ENCODE peak calls at places on chromosomes 1 and 21, in six cellular contexts. One of them, this sample, is unnamed.

GRCh38 chr1:217534566-217534965 is 96.3 kb downstream of the GPATCH2 start:
- DNase-seq in GM04503: no peak
- DNase-seq in activated naive CD8-positive, alpha-beta T cell treated with anti-CD3 and anti-CD28 coated beads for 36 hours: no peak
- DNase-seq in stimulated activated CD4-positive, alpha-beta T cell treated with anti-CD3 and anti-CD28 coated beads, Interleukin-12 subunit alpha, Interleukin-12 subunit beta, amount 100 ng/mL, for 24 hours: no peak
- DNase-seq in NCI-H1105 treated with DMSO at 0.1 percent for 48 hours: peak
- DNase-seq in NCI-H2081: peak
- DNase-seq in this sample: no peak

GRCh38 chr1:42939216-42939615 is 19.5 kb downstream of the SLC2A1 start:
- DNase-seq in activated naive CD8-positive, alpha-beta T cell treated with anti-CD3 and anti-CD28 coated beads for 36 hours: no peak
- DNase-seq in NCI-H1105 treated with DMSO at 0.1 percent for 48 hours: no peak
- DNase-seq in GM04503: no peak
- DNase-seq in stimulated activated CD4-positive, alpha-beta T cell treated with anti-CD3 and anti-CD28 coated beads, Interleukin-12 subunit alpha, Interleukin-12 subunit beta, amount 100 ng/mL, for 24 hours: no peak
- DNase-seq in NCI-H2081: no peak
- DNase-seq in this sample: no peak

GRCh38 chr1:94401206-94401605 is 17.0 kb upstream of the ABCD3 start:
- DNase-seq in NCI-H2081: no peak
- DNase-seq in NCI-H1105 treated with DMSO at 0.1 percent for 48 hours: no peak
- DNase-seq in GM04503: no peak
- DNase-seq in activated naive CD8-positive, alpha-beta T cell treated with anti-CD3 and anti-CD28 coated beads for 36 hours: no peak
- DNase-seq in stimulated activated CD4-positive, alpha-beta T cell treated with anti-CD3 and anti-CD28 coated beads, Interleukin-12 subunit alpha, Interleukin-12 subunit beta, amount 100 ng/mL, for 24 hours: no peak
- DNase-seq in this sample: no peak

GRCh38 chr1:243409284-243409683 is 153.4 kb downstream of the SDCCAG8 start:
- DNase-seq in NCI-H2081: peak
- DNase-seq in stimulated activated CD4-positive, alpha-beta T cell treated with anti-CD3 and anti-CD28 coated beads, Interleukin-12 subunit alpha, Interleukin-12 subunit beta, amount 100 ng/mL, for 24 hours: no peak
- DNase-seq in activated naive CD8-positive, alpha-beta T cell treated with anti-CD3 and anti-CD28 coated beads for 36 hours: no peak
- DNase-seq in NCI-H1105 treated with DMSO at 0.1 percent for 48 hours: no peak
- DNase-seq in GM04503: no peak
- DNase-seq in this sample: no peak

GRCh38 chr1:235093013-235093618 is 35.5 kb downstream of the TOMM20 start:
- DNase-seq in NCI-H2081: peak
- DNase-seq in NCI-H1105 treated with DMSO at 0.1 percent for 48 hours: no peak
- DNase-seq in GM04503: no peak
- DNase-seq in activated naive CD8-positive, alpha-beta T cell treated with anti-CD3 and anti-CD28 coated beads for 36 hours: no peak
- DNase-seq in stimulated activated CD4-positive, alpha-beta T cell treated with anti-CD3 and anti-CD28 coated beads, Interleukin-12 subunit alpha, Interleukin-12 subunit beta, amount 100 ng/mL, for 24 hours: no peak
- DNase-seq in this sample: no peak

GRCh38 chr1:58815680-58816071 is 31.8 kb upstream of the JUN start:
- DNase-seq in activated naive CD8-positive, alpha-beta T cell treated with anti-CD3 and anti-CD28 coated beads for 36 hours: no peak
- DNase-seq in NCI-H2081: no peak
- DNase-seq in GM04503: no peak
- DNase-seq in stimulated activated CD4-positive, alpha-beta T cell treated with anti-CD3 and anti-CD28 coated beads, Interleukin-12 subunit alpha, Interleukin-12 subunit beta, amount 100 ng/mL, for 24 hours: no peak
- DNase-seq in NCI-H1105 treated with DMSO at 0.1 percent for 48 hours: no peak
- DNase-seq in this sample: no peak

GRCh38 chr1:40241372-40241771 is 6.4 kb upstream of the TMCO2 start:
- DNase-seq in stimulated activated CD4-positive, alpha-beta T cell treated with anti-CD3 and anti-CD28 coated beads, Interleukin-12 subunit alpha, Interleukin-12 subunit beta, amount 100 ng/mL, for 24 hours: no peak
- DNase-seq in NCI-H2081: no peak
- DNase-seq in NCI-H1105 treated with DMSO at 0.1 percent for 48 hours: no peak
- DNase-seq in GM04503: no peak
- DNase-seq in activated naive CD8-positive, alpha-beta T cell treated with anti-CD3 and anti-CD28 coated beads for 36 hours: no peak
- DNase-seq in this sample: no peak

GRCh38 chr1:111720977-111721670 is 18.1 kb downstream of the INKA2 start:
- DNase-seq in NCI-H2081: no peak
- DNase-seq in activated naive CD8-positive, alpha-beta T cell treated with anti-CD3 and anti-CD28 coated beads for 36 hours: no peak
- DNase-seq in GM04503: no peak
- DNase-seq in stimulated activated CD4-positive, alpha-beta T cell treated with anti-CD3 and anti-CD28 coated beads, Interleukin-12 subunit alpha, Interleukin-12 subunit beta, amount 100 ng/mL, for 24 hours: no peak
- DNase-seq in NCI-H1105 treated with DMSO at 0.1 percent for 48 hours: no peak
- DNase-seq in this sample: no peak

GRCh38 chr21:27590271-27590670 is 623.4 kb upstream of the ADAMTS5 start:
- DNase-seq in NCI-H2081: no peak
- DNase-seq in stimulated activated CD4-positive, alpha-beta T cell treated with anti-CD3 and anti-CD28 coated beads, Interleukin-12 subunit alpha, Interleukin-12 subunit beta, amount 100 ng/mL, for 24 hours: no peak
- DNase-seq in NCI-H1105 treated with DMSO at 0.1 percent for 48 hours: no peak
- DNase-seq in GM04503: peak
- DNase-seq in activated naive CD8-positive, alpha-beta T cell treated with anti-CD3 and anti-CD28 coated beads for 36 hours: no peak
- DNase-seq in this sample: peak

GRCh38 chr21:31218830-31219608 is 125.0 kb downstream of the TIAM1 start:
- DNase-seq in activated naive CD8-positive, alpha-beta T cell treated with anti-CD3 and anti-CD28 coated beads for 36 hours: no peak
- DNase-seq in GM04503: no peak
- DNase-seq in NCI-H1105 treated with DMSO at 0.1 percent for 48 hours: no peak
- DNase-seq in stimulated activated CD4-positive, alpha-beta T cell treated with anti-CD3 and anti-CD28 coated beads, Interleukin-12 subunit alpha, Interleukin-12 subunit beta, amount 100 ng/mL, for 24 hours: no peak
- DNase-seq in NCI-H2081: no peak
- DNase-seq in this sample: peak

GRCh38 chr1:50704126-50704525 is 255.9 kb downstream of the FAF1 start:
- DNase-seq in GM04503: peak
- DNase-seq in activated naive CD8-positive, alpha-beta T cell treated with anti-CD3 and anti-CD28 coated beads for 36 hours: no peak
- DNase-seq in stimulated activated CD4-positive, alpha-beta T cell treated with anti-CD3 and anti-CD28 coated beads, Interleukin-12 subunit alpha, Interleukin-12 subunit beta, amount 100 ng/mL, for 24 hours: no peak
- DNase-seq in NCI-H1105 treated with DMSO at 0.1 percent for 48 hours: peak
- DNase-seq in NCI-H2081: peak
- DNase-seq in this sample: no peak

GRCh38 chr1:241356519-241357365 is at the start of gene RGS7:
- DNase-seq in activated naive CD8-positive, alpha-beta T cell treated with anti-CD3 and anti-CD28 coated beads for 36 hours: peak
- DNase-seq in NCI-H1105 treated with DMSO at 0.1 percent for 48 hours: peak
- DNase-seq in NCI-H2081: peak
- DNase-seq in GM04503: no peak
- DNase-seq in stimulated activated CD4-positive, alpha-beta T cell treated with anti-CD3 and anti-CD28 coated beads, Interleukin-12 subunit alpha, Interleukin-12 subunit beta, amount 100 ng/mL, for 24 hours: no peak
- DNase-seq in this sample: peak

GRCh38 chr21:35048183-35048601 is 910 bp downstream of the RUNX1 start:
- DNase-seq in stimulated activated CD4-positive, alpha-beta T cell treated with anti-CD3 and anti-CD28 coated beads, Interleukin-12 subunit alpha, Interleukin-12 subunit beta, amount 100 ng/mL, for 24 hours: no peak
- DNase-seq in GM04503: no peak
- DNase-seq in NCI-H2081: no peak
- DNase-seq in activated naive CD8-positive, alpha-beta T cell treated with anti-CD3 and anti-CD28 coated beads for 36 hours: peak
- DNase-seq in NCI-H1105 treated with DMSO at 0.1 percent for 48 hours: no peak
- DNase-seq in this sample: no peak

GRCh38 chr1:93692451-93692861 is 10.8 kb upstream of the BCAR3 start:
- DNase-seq in GM04503: no peak
- DNase-seq in NCI-H1105 treated with DMSO at 0.1 percent for 48 hours: no peak
- DNase-seq in activated naive CD8-positive, alpha-beta T cell treated with anti-CD3 and anti-CD28 coated beads for 36 hours: no peak
- DNase-seq in NCI-H2081: no peak
- DNase-seq in stimulated activated CD4-positive, alpha-beta T cell treated with anti-CD3 and anti-CD28 coated beads, Interleukin-12 subunit alpha, Interleukin-12 subunit beta, amount 100 ng/mL, for 24 hours: no peak
- DNase-seq in this sample: no peak

GRCh38 chr21:41684381-41685245 is 82.2 kb downstream of the RIPK4 start:
- DNase-seq in activated naive CD8-positive, alpha-beta T cell treated with anti-CD3 and anti-CD28 coated beads for 36 hours: no peak
- DNase-seq in NCI-H1105 treated with DMSO at 0.1 percent for 48 hours: no peak
- DNase-seq in stimulated activated CD4-positive, alpha-beta T cell treated with anti-CD3 and anti-CD28 coated beads, Interleukin-12 subunit alpha, Interleukin-12 subunit beta, amount 100 ng/mL, for 24 hours: no peak
- DNase-seq in NCI-H2081: no peak
- DNase-seq in GM04503: peak
- DNase-seq in this sample: peak

GRCh38 chr1:1672181-1672965 is 13.6 kb upstream of the CDK11B start:
- DNase-seq in activated naive CD8-positive, alpha-beta T cell treated with anti-CD3 and anti-CD28 coated beads for 36 hours: no peak
- DNase-seq in NCI-H1105 treated with DMSO at 0.1 percent for 48 hours: no peak
- DNase-seq in stimulated activated CD4-positive, alpha-beta T cell treated with anti-CD3 and anti-CD28 coated beads, Interleukin-12 subunit alpha, Interleukin-12 subunit beta, amount 100 ng/mL, for 24 hours: no peak
- DNase-seq in NCI-H2081: no peak
- DNase-seq in GM04503: no peak
- DNase-seq in this sample: no peak

GRCh38 chr1:9352364-9353140 is 59.9 kb downstream of the SPSB1 start:
- DNase-seq in GM04503: no peak
- DNase-seq in activated naive CD8-positive, alpha-beta T cell treated with anti-CD3 and anti-CD28 coated beads for 36 hours: no peak
- DNase-seq in NCI-H2081: no peak
- DNase-seq in stimulated activated CD4-positive, alpha-beta T cell treated with anti-CD3 and anti-CD28 coated beads, Interleukin-12 subunit alpha, Interleukin-12 subunit beta, amount 100 ng/mL, for 24 hours: no peak
- DNase-seq in NCI-H1105 treated with DMSO at 0.1 percent for 48 hours: no peak
- DNase-seq in this sample: no peak

GRCh38 chr1:226401407-226402303 is 6.2 kb downstream of the PARP1 start:
- DNase-seq in NCI-H1105 treated with DMSO at 0.1 percent for 48 hours: no peak
- DNase-seq in GM04503: no peak
- DNase-seq in activated naive CD8-positive, alpha-beta T cell treated with anti-CD3 and anti-CD28 coated beads for 36 hours: no peak
- DNase-seq in NCI-H2081: no peak
- DNase-seq in stimulated activated CD4-positive, alpha-beta T cell treated with anti-CD3 and anti-CD28 coated beads, Interleukin-12 subunit alpha, Interleukin-12 subunit beta, amount 100 ng/mL, for 24 hours: no peak
- DNase-seq in this sample: no peak

GRCh38 chr1:242824435-242824834 is 299.9 kb upstream of the PLD5 start:
- DNase-seq in stimulated activated CD4-positive, alpha-beta T cell treated with anti-CD3 and anti-CD28 coated beads, Interleukin-12 subunit alpha, Interleukin-12 subunit beta, amount 100 ng/mL, for 24 hours: no peak
- DNase-seq in activated naive CD8-positive, alpha-beta T cell treated with anti-CD3 and anti-CD28 coated beads for 36 hours: no peak
- DNase-seq in NCI-H1105 treated with DMSO at 0.1 percent for 48 hours: no peak
- DNase-seq in GM04503: no peak
- DNase-seq in NCI-H2081: no peak
- DNase-seq in this sample: no peak

GRCh38 chr1:18414872-18415447 is 65.8 kb upstream of the KLHDC7A start:
- DNase-seq in NCI-H2081: no peak
- DNase-seq in activated naive CD8-positive, alpha-beta T cell treated with anti-CD3 and anti-CD28 coated beads for 36 hours: no peak
- DNase-seq in stimulated activated CD4-positive, alpha-beta T cell treated with anti-CD3 and anti-CD28 coated beads, Interleukin-12 subunit alpha, Interleukin-12 subunit beta, amount 100 ng/mL, for 24 hours: no peak
- DNase-seq in NCI-H1105 treated with DMSO at 0.1 percent for 48 hours: no peak
- DNase-seq in GM04503: no peak
- DNase-seq in this sample: no peak

GRCh38 chr1:47527653-47528272 is 89.9 kb downstream of the FOXD2 start:
- DNase-seq in GM04503: no peak
- DNase-seq in activated naive CD8-positive, alpha-beta T cell treated with anti-CD3 and anti-CD28 coated beads for 36 hours: no peak
- DNase-seq in NCI-H2081: peak
- DNase-seq in stimulated activated CD4-positive, alpha-beta T cell treated with anti-CD3 and anti-CD28 coated beads, Interleukin-12 subunit alpha, Interleukin-12 subunit beta, amount 100 ng/mL, for 24 hours: no peak
- DNase-seq in NCI-H1105 treated with DMSO at 0.1 percent for 48 hours: no peak
- DNase-seq in this sample: no peak

GRCh38 chr1:73998348-73998959 is 199.5 kb downstream of the LRRIQ3 start:
- DNase-seq in NCI-H1105 treated with DMSO at 0.1 percent for 48 hours: peak
- DNase-seq in stimulated activated CD4-positive, alpha-beta T cell treated with anti-CD3 and anti-CD28 coated beads, Interleukin-12 subunit alpha, Interleukin-12 subunit beta, amount 100 ng/mL, for 24 hours: no peak
- DNase-seq in activated naive CD8-positive, alpha-beta T cell treated with anti-CD3 and anti-CD28 coated beads for 36 hours: no peak
- DNase-seq in NCI-H2081: peak
- DNase-seq in GM04503: no peak
- DNase-seq in this sample: no peak

GRCh38 chr1:61116421-61116820 is 34.1 kb downstream of the NFIA start:
- DNase-seq in GM04503: no peak
- DNase-seq in stimulated activated CD4-positive, alpha-beta T cell treated with anti-CD3 and anti-CD28 coated beads, Interleukin-12 subunit alpha, Interleukin-12 subunit beta, amount 100 ng/mL, for 24 hours: no peak
- DNase-seq in activated naive CD8-positive, alpha-beta T cell treated with anti-CD3 and anti-CD28 coated beads for 36 hours: no peak
- DNase-seq in NCI-H2081: no peak
- DNase-seq in NCI-H1105 treated with DMSO at 0.1 percent for 48 hours: no peak
- DNase-seq in this sample: no peak

GRCh38 chr1:20111452-20111851 is 7.9 kb downstream of the PLA2G2D start:
- DNase-seq in stimulated activated CD4-positive, alpha-beta T cell treated with anti-CD3 and anti-CD28 coated beads, Interleukin-12 subunit alpha, Interleukin-12 subunit beta, amount 100 ng/mL, for 24 hours: no peak
- DNase-seq in NCI-H1105 treated with DMSO at 0.1 percent for 48 hours: no peak
- DNase-seq in activated naive CD8-positive, alpha-beta T cell treated with anti-CD3 and anti-CD28 coated beads for 36 hours: no peak
- DNase-seq in GM04503: no peak
- DNase-seq in NCI-H2081: no peak
- DNase-seq in this sample: no peak

GRCh38 chr21:42093991-42094417 is 22.9 kb downstream of the UMODL1 start:
- DNase-seq in NCI-H1105 treated with DMSO at 0.1 percent for 48 hours: no peak
- DNase-seq in activated naive CD8-positive, alpha-beta T cell treated with anti-CD3 and anti-CD28 coated beads for 36 hours: no peak
- DNase-seq in NCI-H2081: no peak
- DNase-seq in stimulated activated CD4-positive, alpha-beta T cell treated with anti-CD3 and anti-CD28 coated beads, Interleukin-12 subunit alpha, Interleukin-12 subunit beta, amount 100 ng/mL, for 24 hours: no peak
- DNase-seq in GM04503: peak
- DNase-seq in this sample: peak

GRCh38 chr21:26131554-26131953 is 39.0 kb downstream of the APP start:
- DNase-seq in GM04503: no peak
- DNase-seq in stimulated activated CD4-positive, alpha-beta T cell treated with anti-CD3 and anti-CD28 coated beads, Interleukin-12 subunit alpha, Interleukin-12 subunit beta, amount 100 ng/mL, for 24 hours: no peak
- DNase-seq in NCI-H2081: no peak
- DNase-seq in NCI-H1105 treated with DMSO at 0.1 percent for 48 hours: no peak
- DNase-seq in activated naive CD8-positive, alpha-beta T cell treated with anti-CD3 and anti-CD28 coated beads for 36 hours: no peak
- DNase-seq in this sample: no peak

GRCh38 chr1:40948741-40949528 is 30.6 kb upstream of the CTPS1 start:
- DNase-seq in activated naive CD8-positive, alpha-beta T cell treated with anti-CD3 and anti-CD28 coated beads for 36 hours: peak
- DNase-seq in stimulated activated CD4-positive, alpha-beta T cell treated with anti-CD3 and anti-CD28 coated beads, Interleukin-12 subunit alpha, Interleukin-12 subunit beta, amount 100 ng/mL, for 24 hours: peak
- DNase-seq in GM04503: peak
- DNase-seq in NCI-H1105 treated with DMSO at 0.1 percent for 48 hours: no peak
- DNase-seq in NCI-H2081: peak
- DNase-seq in this sample: peak

GRCh38 chr1:53246261-53247134 is 8.2 kb upstream of the MAGOH start:
- DNase-seq in NCI-H1105 treated with DMSO at 0.1 percent for 48 hours: no peak
- DNase-seq in stimulated activated CD4-positive, alpha-beta T cell treated with anti-CD3 and anti-CD28 coated beads, Interleukin-12 subunit alpha, Interleukin-12 subunit beta, amount 100 ng/mL, for 24 hours: no peak
- DNase-seq in GM04503: peak
- DNase-seq in NCI-H2081: no peak
- DNase-seq in activated naive CD8-positive, alpha-beta T cell treated with anti-CD3 and anti-CD28 coated beads for 36 hours: no peak
- DNase-seq in this sample: no peak

GRCh38 chr21:42262826-42263225 is 43.9 kb downstream of the ABCG1 start:
- DNase-seq in activated naive CD8-positive, alpha-beta T cell treated with anti-CD3 and anti-CD28 coated beads for 36 hours: no peak
- DNase-seq in stimulated activated CD4-positive, alpha-beta T cell treated with anti-CD3 and anti-CD28 coated beads, Interleukin-12 subunit alpha, Interleukin-12 subunit beta, amount 100 ng/mL, for 24 hours: no peak
- DNase-seq in NCI-H2081: no peak
- DNase-seq in GM04503: no peak
- DNase-seq in NCI-H1105 treated with DMSO at 0.1 percent for 48 hours: no peak
- DNase-seq in this sample: no peak

GRCh38 chr1:240499012-240499411 is 112.9 kb downstream of the GREM2 start:
- DNase-seq in GM04503: no peak
- DNase-seq in stimulated activated CD4-positive, alpha-beta T cell treated with anti-CD3 and anti-CD28 coated beads, Interleukin-12 subunit alpha, Interleukin-12 subunit beta, amount 100 ng/mL, for 24 hours: no peak
- DNase-seq in NCI-H1105 treated with DMSO at 0.1 percent for 48 hours: no peak
- DNase-seq in NCI-H2081: no peak
- DNase-seq in activated naive CD8-positive, alpha-beta T cell treated with anti-CD3 and anti-CD28 coated beads for 36 hours: no peak
- DNase-seq in this sample: peak

GRCh38 chr1:108767115-108767514 is 20.6 kb downstream of the STXBP3 start:
- DNase-seq in NCI-H2081: no peak
- DNase-seq in activated naive CD8-positive, alpha-beta T cell treated with anti-CD3 and anti-CD28 coated beads for 36 hours: no peak
- DNase-seq in stimulated activated CD4-positive, alpha-beta T cell treated with anti-CD3 and anti-CD28 coated beads, Interleukin-12 subunit alpha, Interleukin-12 subunit beta, amount 100 ng/mL, for 24 hours: no peak
- DNase-seq in NCI-H1105 treated with DMSO at 0.1 percent for 48 hours: no peak
- DNase-seq in GM04503: no peak
- DNase-seq in this sample: no peak

GRCh38 chr1:145983206-145983675 is 13.1 kb downstream of the TXNIP start:
- DNase-seq in NCI-H1105 treated with DMSO at 0.1 percent for 48 hours: no peak
- DNase-seq in stimulated activated CD4-positive, alpha-beta T cell treated with anti-CD3 and anti-CD28 coated beads, Interleukin-12 subunit alpha, Interleukin-12 subunit beta, amount 100 ng/mL, for 24 hours: no peak
- DNase-seq in GM04503: no peak
- DNase-seq in NCI-H2081: no peak
- DNase-seq in activated naive CD8-positive, alpha-beta T cell treated with anti-CD3 and anti-CD28 coated beads for 36 hours: no peak
- DNase-seq in this sample: no peak

GRCh38 chr21:32991299-32991850 is 34.4 kb upstream of the OLIG2 start:
- DNase-seq in NCI-H2081: peak
- DNase-seq in NCI-H1105 treated with DMSO at 0.1 percent for 48 hours: peak
- DNase-seq in stimulated activated CD4-positive, alpha-beta T cell treated with anti-CD3 and anti-CD28 coated beads, Interleukin-12 subunit alpha, Interleukin-12 subunit beta, amount 100 ng/mL, for 24 hours: no peak
- DNase-seq in GM04503: no peak
- DNase-seq in activated naive CD8-positive, alpha-beta T cell treated with anti-CD3 and anti-CD28 coated beads for 36 hours: no peak
- DNase-seq in this sample: no peak

GRCh38 chr1:181077576-181078242 is 10.8 kb upstream of the IER5 start:
- DNase-seq in NCI-H1105 treated with DMSO at 0.1 percent for 48 hours: no peak
- DNase-seq in NCI-H2081: no peak
- DNase-seq in activated naive CD8-positive, alpha-beta T cell treated with anti-CD3 and anti-CD28 coated beads for 36 hours: no peak
- DNase-seq in GM04503: no peak
- DNase-seq in stimulated activated CD4-positive, alpha-beta T cell treated with anti-CD3 and anti-CD28 coated beads, Interleukin-12 subunit alpha, Interleukin-12 subunit beta, amount 100 ng/mL, for 24 hours: no peak
- DNase-seq in this sample: no peak

This sample was measured in skeletal muscle cell.